ENCODE peak calls at places on chromosomes 16 and 17, in nine cellular contexts. P, N, I, Q, L, O, M, V and H are unnamed samples.

GRCh38 chr17:49146620-49147306 is 14.2 kb downstream of the B4GALNT2 start:
- DNase-seq in P (peak; percentile 100), N (peak; percentile 94), I (peak; percentile 87), Q (peak; percentile 20), L (peak; percentile 66), O (no peak), M (no peak), V (peak; percentile 98), H (no peak)

GRCh38 chr17:82613283-82614094 is 34.8 kb downstream of the WDR45B start:
- DNase-seq in P (no peak), N (no peak), I (no peak), Q (peak; percentile 77), L (peak; percentile 29), O (no peak), M (no peak), V (no peak), H (peak; percentile 61)

GRCh38 chr16:77807071-77807470 is 18.7 kb downstream of the VAT1L start:
- DNase-seq in P (no peak), N (no peak), I (no peak), Q (no peak), L (no peak), O (no peak), M (no peak), V (no peak), H (no peak)

GRCh38 chr16:77250395-77250794 is 51.2 kb downstream of the SYCE1L start:
- DNase-seq in P (no peak), N (no peak), I (no peak), Q (no peak), L (no peak), O (no peak), M (no peak), V (no peak), H (no peak)

GRCh38 chr17:56979091-56979480 is 1.2 kb downstream of the SCPEP1 start:
- DNase-seq in P (no peak), N (no peak), I (no peak), Q (peak; percentile 55), L (no peak), O (no peak), M (no peak), V (no peak), H (no peak)

GRCh38 chr17:77995146-77995852 is 36.8 kb downstream of the TNRC6C start:
- DNase-seq in P (no peak), N (no peak), I (no peak), Q (no peak), L (no peak), O (peak; percentile 59), M (no peak), V (no peak), H (no peak)

GRCh38 chr16:8678068-8678927 is 3.9 kb downstream of the ABAT start:
- DNase-seq in P (peak; percentile 80), N (no peak), I (no peak), Q (no peak), L (no peak), O (no peak), M (no peak), V (peak; percentile 18), H (no peak)

GRCh38 chr17:53462393-53462811 is 360.3 kb upstream of the KIF2B start:
- DNase-seq in P (no peak), N (no peak), I (no peak), Q (no peak), L (no peak), O (no peak), M (no peak), V (no peak), H (no peak)

GRCh38 chr17:731943-732787 is at the start of gene TLCD3A:
- DNase-seq in P (peak; percentile 55), N (no peak), I (peak; percentile 82), Q (peak; percentile 89), L (peak; percentile 74), O (peak; percentile 68), M (peak; percentile 77), V (no peak), H (peak; percentile 75)

GRCh38 chr16:49472598-49472997 is 99.0 kb downstream of the C16orf78 start:
- DNase-seq in P (no peak), N (no peak), I (no peak), Q (peak; percentile 53), L (no peak), O (peak; percentile 36), M (no peak), V (no peak), H (no peak)

GRCh38 chr16:74448990-74449389 is 27.7 kb upstream of the CLEC18B start:
- DNase-seq in P (peak; percentile 95), N (peak; percentile 25), I (peak; percentile 59), Q (no peak), L (peak; percentile 38), O (peak; percentile 87), M (peak; percentile 74), V (peak; percentile 78), H (no peak)

GRCh38 chr16:22813223-22813945 is 578 bp upstream of the HS3ST2 start:
- DNase-seq in P (peak; percentile 7), N (no peak), I (no peak), Q (peak; percentile 97), L (peak; percentile 68), O (peak; percentile 68), M (peak; percentile 55), V (no peak), H (peak; percentile 29)

GRCh38 chr17:81909966-81910839 is 996 bp downstream of the PCYT2 start:
- DNase-seq in P (no peak), N (no peak), I (no peak), Q (peak; percentile 80), L (no peak), O (no peak), M (no peak), V (no peak), H (no peak)

GRCh38 chr17:80272366-80272765 is 11.7 kb downstream of the RNF213 start:
- DNase-seq in P (no peak), N (no peak), I (no peak), Q (no peak), L (no peak), O (no peak), M (no peak), V (no peak), H (no peak)

GRCh38 chr17:47830991-47831933 is at the start of the genes LRRC46 and MRPL10:
- DNase-seq in P (peak; percentile 90), N (peak; percentile 63), I (peak; percentile 99), Q (peak; percentile 99), L (peak; percentile 90), O (peak; percentile 97), M (peak; percentile 94), V (peak; percentile 82), H (peak; percentile 91)
- TF ChIP-seq CTCF in P (peak; percentile 45), N (no peak), I (peak; percentile 55), Q (peak; percentile 66), L (peak; percentile 32), O (no peak), M (no peak), V (peak; percentile 52), H (peak; percentile 11)

DNA sequence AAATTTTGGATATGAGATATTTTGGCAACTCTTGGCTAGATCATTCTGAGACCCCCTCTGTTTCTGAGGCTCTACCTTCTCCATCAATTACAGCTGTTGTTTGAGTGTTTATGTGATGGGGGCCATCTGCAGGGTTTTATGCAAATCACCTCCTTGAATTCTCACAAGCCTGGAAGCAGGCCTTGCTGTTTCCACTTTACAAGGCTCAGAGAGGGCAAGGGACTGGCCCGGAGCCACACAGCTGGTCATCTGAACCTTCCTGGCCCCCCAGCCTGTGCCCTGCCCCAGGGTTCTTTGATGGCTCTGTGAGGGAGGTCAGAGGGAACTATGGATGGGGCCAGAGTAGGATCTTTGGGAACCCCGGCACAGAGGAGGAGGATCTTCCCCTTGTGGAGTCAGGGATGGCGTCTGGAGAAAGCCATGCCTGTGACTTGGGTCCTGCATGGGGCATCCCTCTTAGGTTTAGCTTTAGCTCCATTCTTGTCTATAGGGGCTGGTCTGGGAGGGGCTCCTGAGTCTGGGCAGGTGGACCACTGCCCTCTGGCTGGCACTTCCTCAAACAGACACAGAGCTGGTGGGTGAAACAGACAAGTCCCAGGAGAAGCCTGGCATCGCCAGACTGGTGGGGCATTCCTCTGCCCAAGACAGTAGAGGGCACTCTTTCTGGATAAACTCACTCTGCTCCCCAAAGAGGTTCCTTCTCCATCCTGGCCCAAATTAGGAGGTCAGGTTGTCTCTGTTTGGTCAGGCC is 26.2 kb downstream of the IL21R start:
- DNase-seq in P (no peak), N (no peak), I (no peak), Q (no peak), L (no peak), O (peak; percentile 21), M (no peak), V (no peak), H (no peak)
- H3K27ac ChIP-seq in P (no peak overlapping the region), N (no peak overlapping the region), I (no peak overlapping the region), Q (no peak overlapping the region), L (no peak overlapping the region), O (no peak overlapping the region), M (no peak overlapping the region), V (no peak overlapping the region), H (no peak overlapping the region)

GRCh38 chr16:87956169-87956770 is 5.0 kb downstream of the BANP start:
- DNase-seq in P (peak; percentile 83), N (no peak), I (no peak), Q (peak; percentile 40), L (no peak), O (peak; percentile 80), M (peak; percentile 70), V (no peak), H (no peak)
- H3K4me3 ChIP-seq in P (no peak overlapping the region), N (no peak overlapping the region), I (no peak overlapping the region), Q (no peak overlapping the region), L (peak overlapping the region; percentile 28), O (peak overlapping the region; percentile 6), M (no peak overlapping the region), V (peak overlapping the region; percentile 1), H (no peak overlapping the region)

GRCh38 chr17:47841488-47842308 is 625 bp upstream of the SCRN2 start:
- DNase-seq in P (no peak), N (no peak), I (no peak), Q (no peak), L (no peak), O (no peak), M (no peak), V (no peak), H (no peak)
- TF ChIP-seq CTCF in P (no peak), N (no peak), I (no peak), Q (no peak), L (no peak), O (no peak), M (no peak), V (no peak), H (no peak)

DNA sequence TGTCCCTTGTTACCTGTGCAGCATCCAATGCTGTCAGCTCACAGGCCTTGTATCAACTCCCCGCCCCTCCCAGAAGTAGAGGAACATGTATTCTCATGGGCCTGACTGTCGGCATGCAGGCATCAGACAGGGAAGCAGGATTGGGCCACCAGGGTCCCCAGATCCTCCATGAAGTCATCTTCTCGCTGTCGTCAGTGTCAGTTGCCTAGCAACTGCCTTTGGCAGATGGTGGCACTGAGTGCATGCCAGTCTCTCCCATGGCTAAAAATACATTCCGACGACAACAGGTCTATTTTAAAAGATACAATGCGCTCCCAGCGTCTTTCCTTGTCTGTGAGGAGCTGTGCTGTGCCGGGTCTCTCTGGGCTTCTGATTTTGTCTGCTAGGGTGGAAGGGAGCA is 36.8 kb upstream of the CES5A start:
- DNase-seq in P (no peak), N (no peak), I (no peak), Q (no peak), L (no peak), O (peak; percentile 88), M (no peak), V (no peak), H (no peak)
- H3K27ac ChIP-seq in P (no peak overlapping the region), N (no peak overlapping the region), I (no peak overlapping the region), Q (no peak overlapping the region), L (no peak overlapping the region), O (no peak overlapping the region), M (no peak overlapping the region), V (no peak overlapping the region), H (no peak overlapping the region)